ENCODE peak calls at places on chromosomes 1 and 21, in six cellular contexts. A, N, D, B, J and G are unnamed samples.

GRCh38 chr1:228226956-228227791 is 19.3 kb downstream of the OBSCN start:
- DNase-seq in A (no peak), N (peak), D (no peak), B (peak), J (peak), G (no peak)

GRCh38 chr1:192741095-192741494 is 67.7 kb upstream of the RGS2 start:
- DNase-seq in A (no peak), N (no peak), D (no peak), B (no peak), J (no peak), G (no peak)

GRCh38 chr1:88877382-88877825 is 14.0 kb downstream of the GTF2B start:
- DNase-seq in A (no peak), N (peak), D (no peak), B (no peak), J (peak), G (no peak)

GRCh38 chr1:153630384-153630783 is 2.1 kb downstream of the S100A1 start:
- DNase-seq in A (no peak), N (no peak), D (no peak), B (no peak), J (no peak), G (no peak)

GRCh38 chr1:206921772-206922265 is at the start of gene FCMR:
- DNase-seq in A (no peak), N (peak), D (no peak), B (no peak), J (no peak), G (no peak)

GRCh38 chr21:42039911-42040351 is 29.8 kb upstream of the ZBTB21 start:
- DNase-seq in A (peak), N (peak), D (peak), B (no peak), J (peak), G (no peak)

GRCh38 chr1:205680073-205680851 is at the start of gene SLC45A3:
- DNase-seq in A (no peak), N (peak), D (peak), B (peak), J (no peak), G (no peak)

GRCh38 chr1:228270032-228270431 is 62.2 kb downstream of the OBSCN start:
- DNase-seq in A (no peak), N (peak), D (no peak), B (no peak), J (peak), G (no peak)

GRCh38 chr1:6358144-6358624 is 35.4 kb downstream of the ACOT7 start:
- DNase-seq in A (no peak), N (peak), D (no peak), B (no peak), J (peak), G (no peak)

GRCh38 chr1:156657161-156657970 is 15.4 kb downstream of the BCAN start:
- DNase-seq in A (no peak), N (peak), D (peak), B (peak), J (peak), G (no peak)

GRCh38 chr1:69523032-69523431 is 44.7 kb upstream of the LRRC7 start:
- DNase-seq in A (peak), N (peak), D (no peak), B (no peak), J (peak), G (peak)

GRCh38 chr21:44911384-44912157 is 9.1 kb downstream of the ITGB2 start:
- DNase-seq in A (no peak), N (no peak), D (peak), B (peak), J (no peak), G (no peak)

GRCh38 chr1:151242442-151242841 is 12.1 kb upstream of the PSMD4 start:
- DNase-seq in A (no peak), N (no peak), D (no peak), B (no peak), J (no peak), G (no peak)

GRCh38 chr1:231629132-231629531 is 2.5 kb downstream of the DISC1 start:
- DNase-seq in A (no peak), N (peak), D (peak), B (no peak), J (no peak), G (no peak)

GRCh38 chr1:21567241-21568005 is 58.2 kb downstream of the ALPL start:
- DNase-seq in A (peak), N (peak), D (no peak), B (no peak), J (peak), G (no peak)

GRCh38 chr1:12654657-12655056 is 10.8 kb downstream of the AADACL4 start:
- DNase-seq in A (no peak), N (no peak), D (no peak), B (no peak), J (no peak), G (no peak)

GRCh38 chr1:90616395-90616794 is 100.7 kb downstream of the BARHL2 start:
- DNase-seq in A (no peak), N (no peak), D (no peak), B (no peak), J (no peak), G (no peak)

GRCh38 chr1:94801919-94802546 is 18.1 kb upstream of the SLC44A3 start:
- DNase-seq in A (peak), N (peak), D (peak), B (peak), J (peak), G (peak)

DNA sequence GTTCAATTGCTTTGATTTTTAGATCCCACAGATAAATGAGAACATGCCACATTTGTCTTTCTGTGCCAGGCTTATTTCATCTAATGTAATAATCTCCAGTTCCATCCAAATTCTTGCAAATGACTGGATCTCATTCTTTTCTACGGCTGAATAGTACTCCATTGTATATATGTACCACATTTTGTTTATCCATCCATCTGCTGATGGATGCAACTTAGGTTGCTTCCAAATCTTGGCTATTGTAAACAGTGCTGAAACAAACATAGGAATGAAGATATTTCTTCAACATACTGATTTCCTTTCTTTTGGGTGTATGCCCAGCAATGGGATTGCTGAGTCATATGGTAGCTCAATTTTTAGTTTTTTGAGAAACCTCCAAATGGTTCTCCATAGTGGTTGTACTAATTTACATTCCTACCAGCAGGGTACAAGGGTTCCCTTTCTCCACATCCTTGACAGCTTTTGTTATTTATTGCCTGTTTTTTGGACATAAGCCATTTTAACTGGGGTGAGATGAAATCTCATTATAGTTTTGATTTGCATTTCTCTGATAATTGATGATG is 344.4 kb downstream of the KCTD3 start:
- DNase-seq in A (no peak), N (peak), D (no peak), B (no peak), J (peak), G (no peak)
- TF ChIP-seq CTCF in A (peak), N (no peak), D (no peak), B (no peak), J (peak), G (no peak)

GRCh38 chr1:203328714-203329122 is 22.2 kb downstream of the FMOD start:
- DNase-seq in A (no peak), N (peak), D (no peak), B (no peak), J (no peak), G (no peak)
- TF ChIP-seq CTCF in A (no peak), N (no peak), D (no peak), B (no peak), J (no peak), G (no peak)

DNA sequence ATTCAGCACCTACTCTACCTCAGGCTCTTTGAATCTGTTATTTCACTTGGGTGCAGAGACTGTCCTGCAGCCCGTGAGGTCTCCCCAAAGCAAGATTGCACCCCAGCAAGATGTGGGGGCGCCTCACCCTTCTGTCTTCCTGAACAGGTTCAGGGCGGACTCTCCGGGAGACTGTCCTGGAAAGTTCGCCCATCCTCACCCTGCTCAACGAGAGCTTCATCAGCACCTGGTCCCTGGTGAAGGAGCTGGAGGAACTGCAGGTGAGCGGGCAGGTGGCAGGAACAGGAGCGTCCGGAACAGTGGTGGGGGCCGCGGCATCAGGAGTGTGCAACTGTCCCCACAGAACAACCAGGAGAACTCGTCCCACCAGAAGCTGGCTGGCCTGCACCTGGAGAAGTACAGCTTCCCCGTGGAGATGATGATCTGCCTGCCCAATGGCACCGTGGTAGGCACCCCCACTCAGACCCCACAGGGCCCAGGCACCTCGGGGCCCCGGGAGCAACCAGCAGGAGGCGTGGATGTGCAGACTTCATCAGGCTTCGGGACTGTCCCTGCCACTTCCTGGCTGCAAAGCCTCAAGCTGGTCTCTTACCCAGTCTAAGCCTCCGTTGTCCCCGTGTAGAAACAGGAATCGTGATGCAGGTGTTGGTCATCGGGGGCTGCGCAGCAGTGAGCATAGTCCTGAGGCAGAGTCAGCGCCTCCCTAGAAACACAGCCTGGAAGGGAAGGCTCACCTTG is 5.9 kb upstream of the MTFR1L start:
- DNase-seq in A (no peak), N (no peak), D (no peak), B (peak), J (no peak), G (no peak)
- TF ChIP-seq CTCF in A (no peak), N (no peak), D (no peak), B (no peak), J (no peak), G (no peak)

GRCh38 chr1:203088441-203088840 is 2.6 kb upstream of the MYOG start:
- DNase-seq in A (no peak), N (no peak), D (no peak), B (no peak), J (no peak), G (no peak)

GRCh38 chr1:203089001-203089650 is 3.3 kb upstream of the MYOG start:
- DNase-seq in A (no peak), N (no peak), D (no peak), B (no peak), J (no peak), G (no peak)

GRCh38 chr1:203090667-203091320 is 5.0 kb upstream of the MYOG start:
- DNase-seq in A (no peak), N (no peak), D (no peak), B (no peak), J (no peak), G (no peak)

GRCh38 chr1:203091761-203092330 is 6.0 kb upstream of the MYOG start:
- DNase-seq in A (no peak), N (no peak), D (no peak), B (no peak), J (no peak), G (no peak)

GRCh38 chr1:203089651-203090045 is 3.8 kb upstream of the MYOG start:
- DNase-seq in A (no peak), N (no peak), D (no peak), B (no peak), J (no peak), G (no peak)
- TF ChIP-seq CTCF in A (no peak), N (no peak), D (no peak), B (no peak), J (no peak), G (no peak)

DNA sequence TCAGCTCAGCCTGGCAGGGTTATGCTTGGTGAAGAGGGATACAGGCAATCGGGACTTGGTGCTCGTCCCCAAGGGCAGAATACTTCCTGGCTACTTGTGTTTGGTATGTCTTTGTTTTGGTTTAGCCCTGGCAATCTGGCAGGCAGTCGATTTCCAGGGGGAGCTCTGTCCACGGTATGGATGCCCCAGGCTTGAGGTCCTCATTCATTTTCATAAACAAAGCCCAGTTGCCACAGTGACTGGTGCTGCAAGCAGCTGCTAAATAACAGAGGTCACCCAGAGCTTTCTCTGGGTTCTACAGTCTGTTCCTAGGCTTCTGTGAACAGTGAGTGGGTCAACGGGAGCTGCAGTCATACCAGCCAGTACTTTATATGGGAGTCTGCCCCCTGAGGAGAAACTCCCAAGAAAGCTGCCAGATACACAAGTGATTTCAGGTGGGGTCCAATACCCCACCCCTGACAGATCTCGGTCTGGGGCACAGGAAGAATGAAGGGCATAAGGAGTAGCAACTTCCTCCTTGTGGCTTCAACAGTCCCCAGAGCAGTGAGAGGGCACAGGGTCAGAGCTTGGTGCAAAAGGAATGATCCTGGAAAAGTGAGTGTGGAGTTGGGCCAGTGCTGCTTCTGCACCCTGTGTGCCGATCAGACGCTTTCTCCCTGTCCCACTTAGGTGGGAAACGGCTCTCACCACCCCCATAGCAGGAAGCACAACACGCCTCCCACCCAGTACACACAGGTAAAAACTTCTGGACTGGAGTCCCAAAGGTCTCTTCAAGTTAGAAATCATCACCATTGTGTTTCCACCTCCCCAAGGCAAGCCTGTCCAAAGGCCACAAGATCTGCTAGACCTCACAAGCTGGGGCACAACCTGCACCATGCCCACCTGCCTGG is 55.5 kb downstream of the TGFBR3 start:
- DNase-seq in A (peak), N (peak), D (peak), B (no peak), J (peak), G (peak)
- TF ChIP-seq CTCF in A (peak), N (peak), D (peak), B (no peak), J (peak), G (peak)

GRCh38 chr1:32115496-32115895 is 7.6 kb downstream of the KPNA6 start:
- DNase-seq in A (no peak), N (no peak), D (no peak), B (no peak), J (peak), G (no peak)
- TF ChIP-seq CTCF in A (no peak), N (no peak), D (no peak), B (no peak), J (no peak), G (no peak)

DNA sequence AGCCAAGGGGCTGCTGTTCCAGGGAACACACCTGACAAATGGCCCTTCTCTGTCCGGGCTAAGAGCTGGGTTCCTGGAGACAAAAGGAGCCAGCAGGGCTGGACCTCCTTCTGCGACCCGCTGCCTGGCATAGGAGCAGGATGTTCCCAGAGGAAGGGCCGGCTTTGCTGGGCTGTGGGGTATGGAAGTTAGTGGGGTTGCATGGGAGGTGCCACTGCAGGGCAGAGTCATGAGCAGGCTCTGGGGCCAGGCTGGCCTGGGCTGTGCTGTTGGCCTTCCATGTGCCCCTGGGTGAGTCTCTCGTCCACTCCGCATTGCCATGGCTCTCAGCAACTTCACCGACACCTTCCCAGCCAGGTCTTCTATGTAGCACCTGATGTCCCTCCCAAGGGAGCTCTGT is 507.6 kb downstream of the PTPRU start:
- DNase-seq in A (no peak), N (no peak), D (no peak), B (no peak), J (no peak), G (no peak)
- TF ChIP-seq CTCF in A (no peak), N (no peak), D (no peak), B (no peak), J (no peak), G (no peak)